ENCODE peak calls at places on chromosomes 4 and X, in nine cellular contexts. One of them, this sample, is unnamed.

GRCh38 chr4:136281889-136282288 is 1250.4 kb downstream of the PCDH18 start:
- DNase-seq in mammary epithelial cell: no peak
- DNase-seq in cardiac muscle cell: no peak
- DNase-seq in ovary: no peak
- DNase-seq in lower lobe of right lung: no peak
- DNase-seq in GM12878: no peak
- DNase-seq in HCT116: no peak
- DNase-seq in CD4-positive, alpha-beta T cell: no peak
- DNase-seq in upper lobe of right lung: no peak
- DNase-seq in this sample: no peak

GRCh38 chr4:11635336-11635735 is 206.6 kb upstream of the HS3ST1 start:
- DNase-seq in GM12878: no peak
- DNase-seq in CD4-positive, alpha-beta T cell: no peak
- DNase-seq in mammary epithelial cell: peak
- DNase-seq in cardiac muscle cell: no peak
- DNase-seq in lower lobe of right lung: no peak
- DNase-seq in upper lobe of right lung: no peak
- DNase-seq in HCT116: peak
- DNase-seq in ovary: no peak
- DNase-seq in this sample: peak

GRCh38 chrX:42414057-42414456 is 363.9 kb downstream of the PPP1R2C start:
- DNase-seq in CD4-positive, alpha-beta T cell: no peak
- DNase-seq in lower lobe of right lung: no peak
- DNase-seq in ovary: no peak
- DNase-seq in mammary epithelial cell: no peak
- DNase-seq in upper lobe of right lung: no peak
- DNase-seq in HCT116: no peak
- DNase-seq in GM12878: no peak
- DNase-seq in cardiac muscle cell: no peak
- DNase-seq in this sample: no peak

GRCh38 chr4:154719087-154719486 is 24.7 kb upstream of the LRAT start:
- DNase-seq in HCT116: peak
- DNase-seq in upper lobe of right lung: no peak
- DNase-seq in lower lobe of right lung: no peak
- DNase-seq in cardiac muscle cell: no peak
- DNase-seq in GM12878: no peak
- DNase-seq in CD4-positive, alpha-beta T cell: no peak
- DNase-seq in ovary: no peak
- DNase-seq in mammary epithelial cell: peak
- DNase-seq in this sample: peak

GRCh38 chr4:145525291-145525740 is 43.7 kb downstream of the SMAD1 start:
- DNase-seq in mammary epithelial cell: no peak
- DNase-seq in CD4-positive, alpha-beta T cell: no peak
- DNase-seq in lower lobe of right lung: no peak
- DNase-seq in GM12878: no peak
- DNase-seq in cardiac muscle cell: no peak
- DNase-seq in ovary: no peak
- DNase-seq in HCT116: no peak
- DNase-seq in upper lobe of right lung: no peak
- DNase-seq in this sample: no peak

GRCh38 chrX:114797494-114797893 is 213.6 kb downstream of the HTR2C start:
- DNase-seq in lower lobe of right lung: no peak
- DNase-seq in GM12878: no peak
- DNase-seq in HCT116: no peak
- DNase-seq in CD4-positive, alpha-beta T cell: no peak
- DNase-seq in mammary epithelial cell: peak
- DNase-seq in ovary: no peak
- DNase-seq in cardiac muscle cell: no peak
- DNase-seq in upper lobe of right lung: no peak
- DNase-seq in this sample: no peak

GRCh38 chr4:15996773-15997172 is 33.8 kb upstream of the FGFBP2 start:
- DNase-seq in cardiac muscle cell: no peak
- DNase-seq in HCT116: no peak
- DNase-seq in CD4-positive, alpha-beta T cell: no peak
- DNase-seq in mammary epithelial cell: no peak
- DNase-seq in ovary: no peak
- DNase-seq in lower lobe of right lung: no peak
- DNase-seq in GM12878: no peak
- DNase-seq in upper lobe of right lung: no peak
- DNase-seq in this sample: no peak

GRCh38 chrX:154661200-154661599 is 7.8 kb upstream of the CTAG2 start:
- DNase-seq in cardiac muscle cell: no peak
- DNase-seq in HCT116: no peak
- DNase-seq in mammary epithelial cell: no peak
- DNase-seq in CD4-positive, alpha-beta T cell: no peak
- DNase-seq in lower lobe of right lung: no peak
- DNase-seq in GM12878: no peak
- DNase-seq in ovary: no peak
- DNase-seq in upper lobe of right lung: no peak
- DNase-seq in this sample: no peak

GRCh38 chr4:13329963-13330362 is 154.2 kb downstream of the RAB28 start:
- DNase-seq in cardiac muscle cell: no peak
- DNase-seq in ovary: no peak
- DNase-seq in HCT116: peak
- DNase-seq in upper lobe of right lung: no peak
- DNase-seq in lower lobe of right lung: no peak
- DNase-seq in CD4-positive, alpha-beta T cell: no peak
- DNase-seq in GM12878: peak
- DNase-seq in mammary epithelial cell: peak
- DNase-seq in this sample: peak

GRCh38 chr4:109826719-109827118 is 1.1 kb upstream of the RRH start:
- DNase-seq in GM12878: no peak
- DNase-seq in upper lobe of right lung: no peak
- DNase-seq in cardiac muscle cell: peak
- DNase-seq in ovary: no peak
- DNase-seq in mammary epithelial cell: no peak
- DNase-seq in HCT116: no peak
- DNase-seq in lower lobe of right lung: no peak
- DNase-seq in CD4-positive, alpha-beta T cell: no peak
- DNase-seq in this sample: peak

GRCh38 chr4:110518889-110519490 is 43.0 kb downstream of the ENPEP start:
- DNase-seq in ovary: no peak
- DNase-seq in upper lobe of right lung: no peak
- DNase-seq in cardiac muscle cell: peak
- DNase-seq in GM12878: no peak
- DNase-seq in lower lobe of right lung: no peak
- DNase-seq in mammary epithelial cell: peak
- DNase-seq in CD4-positive, alpha-beta T cell: no peak
- DNase-seq in HCT116: no peak
- DNase-seq in this sample: no peak

GRCh38 chr4:10458190-10458589 is 964 bp upstream of the ZNF518B start:
- DNase-seq in ovary: peak
- DNase-seq in HCT116: no peak
- DNase-seq in CD4-positive, alpha-beta T cell: no peak
- DNase-seq in GM12878: no peak
- DNase-seq in mammary epithelial cell: no peak
- DNase-seq in upper lobe of right lung: no peak
- DNase-seq in cardiac muscle cell: no peak
- DNase-seq in lower lobe of right lung: no peak
- DNase-seq in this sample: no peak

GRCh38 chr4:8169763-8170162 is 11.2 kb upstream of the ABLIM2 start:
- DNase-seq in HCT116: no peak
- DNase-seq in CD4-positive, alpha-beta T cell: no peak
- DNase-seq in lower lobe of right lung: no peak
- DNase-seq in cardiac muscle cell: no peak
- DNase-seq in mammary epithelial cell: no peak
- DNase-seq in GM12878: no peak
- DNase-seq in upper lobe of right lung: no peak
- DNase-seq in ovary: no peak
- DNase-seq in this sample: no peak

GRCh38 chr4:8167291-8167690 is 8.7 kb upstream of the ABLIM2 start:
- DNase-seq in lower lobe of right lung: peak
- DNase-seq in upper lobe of right lung: no peak
- DNase-seq in ovary: no peak
- DNase-seq in GM12878: no peak
- DNase-seq in CD4-positive, alpha-beta T cell: no peak
- DNase-seq in cardiac muscle cell: no peak
- DNase-seq in HCT116: no peak
- DNase-seq in mammary epithelial cell: no peak
- DNase-seq in this sample: no peak

GRCh38 chr4:8167815-8168214 is 9.2 kb upstream of the ABLIM2 start:
- DNase-seq in lower lobe of right lung: peak
- DNase-seq in CD4-positive, alpha-beta T cell: no peak
- DNase-seq in HCT116: no peak
- DNase-seq in cardiac muscle cell: no peak
- DNase-seq in GM12878: no peak
- DNase-seq in upper lobe of right lung: peak
- DNase-seq in ovary: no peak
- DNase-seq in mammary epithelial cell: no peak
- DNase-seq in this sample: no peak

GRCh38 chr4:8168832-8169598 is 10.4 kb upstream of the ABLIM2 start:
- DNase-seq in upper lobe of right lung: no peak
- DNase-seq in GM12878: no peak
- DNase-seq in HCT116: no peak
- DNase-seq in lower lobe of right lung: no peak
- DNase-seq in ovary: no peak
- DNase-seq in CD4-positive, alpha-beta T cell: no peak
- DNase-seq in mammary epithelial cell: no peak
- DNase-seq in cardiac muscle cell: no peak
- DNase-seq in this sample: no peak

DNA sequence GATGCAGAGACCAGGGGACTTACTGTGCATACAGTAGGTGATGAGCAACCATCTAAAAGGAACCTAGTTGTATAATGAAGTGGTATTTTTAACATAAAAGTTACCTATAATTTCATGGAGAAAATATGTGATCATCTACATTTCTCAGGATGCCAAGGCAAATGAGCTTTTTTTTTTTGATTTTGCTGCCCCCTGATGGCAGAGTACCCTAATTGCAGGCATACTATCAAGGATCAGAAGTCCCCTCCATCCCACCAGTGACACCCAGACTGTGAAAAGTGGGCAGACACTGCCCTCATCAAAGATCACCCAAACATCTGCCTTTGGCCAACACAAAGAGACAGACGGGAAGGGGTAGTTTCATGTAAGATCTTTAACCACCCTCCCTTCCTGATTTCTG is 9.6 kb upstream of the ABLIM2 start:
- DNase-seq in upper lobe of right lung: no peak
- DNase-seq in mammary epithelial cell: no peak
- DNase-seq in lower lobe of right lung: no peak
- DNase-seq in CD4-positive, alpha-beta T cell: no peak
- DNase-seq in cardiac muscle cell: no peak
- DNase-seq in ovary: no peak
- DNase-seq in HCT116: no peak
- DNase-seq in GM12878: no peak
- DNase-seq in this sample: no peak
- H3K27ac ChIP-seq in upper lobe of right lung: no peak
- H3K27ac ChIP-seq in mammary epithelial cell: no peak
- H3K27ac ChIP-seq in lower lobe of right lung: no peak
- H3K27ac ChIP-seq in CD4-positive, alpha-beta T cell: no peak
- H3K27ac ChIP-seq in cardiac muscle cell: no peak
- H3K27ac ChIP-seq in ovary: no peak
- H3K27ac ChIP-seq in HCT116: no peak
- H3K27ac ChIP-seq in GM12878: no peak
- H3K27ac ChIP-seq in this sample: no peak

DNA sequence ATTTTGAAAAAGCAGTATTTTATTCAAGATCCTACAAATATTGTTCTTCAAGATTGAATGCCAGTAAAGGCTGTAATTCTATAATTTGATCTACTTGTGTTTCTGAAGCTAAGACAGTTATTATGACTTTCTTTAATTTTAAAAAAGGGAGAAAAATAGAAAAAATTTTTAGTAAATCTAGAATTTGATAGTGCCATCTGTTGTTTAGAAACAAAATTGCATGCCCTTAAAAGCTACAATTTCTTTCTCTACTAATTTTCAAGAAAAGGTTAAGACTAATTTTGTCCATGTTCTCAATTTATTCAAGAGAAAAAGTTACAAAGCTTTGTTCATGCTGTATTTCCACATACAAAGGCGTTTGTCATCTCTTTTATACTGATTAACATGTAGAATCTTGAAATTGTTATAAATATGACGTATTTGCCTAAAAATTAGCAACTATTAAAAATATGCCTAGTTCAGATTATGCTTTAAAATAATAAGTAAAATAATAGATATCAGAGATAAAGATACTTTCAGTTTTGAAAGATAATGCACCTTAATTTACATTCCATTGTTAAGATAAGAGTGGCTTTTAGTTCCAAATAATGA is 25.6 kb upstream of the MMRN1 start:
- DNase-seq in ovary: no peak
- DNase-seq in lower lobe of right lung: no peak
- DNase-seq in upper lobe of right lung: no peak
- DNase-seq in cardiac muscle cell: no peak
- DNase-seq in GM12878: no peak
- DNase-seq in CD4-positive, alpha-beta T cell: no peak
- DNase-seq in mammary epithelial cell: no peak
- DNase-seq in HCT116: no peak
- DNase-seq in this sample: no peak
- TF ChIP-seq CTCF in ovary: no peak
- TF ChIP-seq CTCF in lower lobe of right lung: peak
- TF ChIP-seq CTCF in upper lobe of right lung: peak
- TF ChIP-seq CTCF in cardiac muscle cell: peak
- TF ChIP-seq CTCF in GM12878: peak
- TF ChIP-seq CTCF in CD4-positive, alpha-beta T cell: peak
- TF ChIP-seq CTCF in mammary epithelial cell: peak
- TF ChIP-seq CTCF in HCT116: peak
- TF ChIP-seq CTCF in this sample: peak

DNA sequence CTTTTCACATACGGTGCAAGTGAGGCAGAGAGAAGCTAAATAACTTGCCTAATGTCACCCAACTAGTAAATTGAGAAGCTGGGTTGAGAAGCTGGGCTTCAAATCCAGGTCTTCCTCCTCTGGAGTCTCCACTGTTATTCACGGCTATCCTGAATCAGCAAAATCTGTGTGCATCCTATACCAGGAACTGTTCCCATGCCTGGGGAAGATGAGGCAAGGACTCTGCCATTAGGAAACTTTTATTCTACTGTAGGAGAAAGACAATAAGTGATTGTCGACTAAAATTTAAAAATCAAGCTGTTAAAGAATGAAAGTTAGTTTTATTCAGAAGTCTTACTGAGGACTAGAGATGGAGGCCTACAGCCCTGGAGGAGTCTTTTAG is 869 bp upstream of the TEC start:
- DNase-seq in GM12878: no peak
- DNase-seq in cardiac muscle cell: no peak
- DNase-seq in upper lobe of right lung: no peak
- DNase-seq in ovary: no peak
- DNase-seq in lower lobe of right lung: no peak
- DNase-seq in CD4-positive, alpha-beta T cell: no peak
- DNase-seq in mammary epithelial cell: no peak
- DNase-seq in HCT116: no peak
- DNase-seq in this sample: no peak
- H3K27ac ChIP-seq in GM12878: peak
- H3K27ac ChIP-seq in cardiac muscle cell: peak
- H3K27ac ChIP-seq in upper lobe of right lung: peak
- H3K27ac ChIP-seq in ovary: no peak
- H3K27ac ChIP-seq in lower lobe of right lung: peak
- H3K27ac ChIP-seq in CD4-positive, alpha-beta T cell: no peak
- H3K27ac ChIP-seq in mammary epithelial cell: no peak
- H3K27ac ChIP-seq in HCT116: peak
- H3K27ac ChIP-seq in this sample: no peak

DNA sequence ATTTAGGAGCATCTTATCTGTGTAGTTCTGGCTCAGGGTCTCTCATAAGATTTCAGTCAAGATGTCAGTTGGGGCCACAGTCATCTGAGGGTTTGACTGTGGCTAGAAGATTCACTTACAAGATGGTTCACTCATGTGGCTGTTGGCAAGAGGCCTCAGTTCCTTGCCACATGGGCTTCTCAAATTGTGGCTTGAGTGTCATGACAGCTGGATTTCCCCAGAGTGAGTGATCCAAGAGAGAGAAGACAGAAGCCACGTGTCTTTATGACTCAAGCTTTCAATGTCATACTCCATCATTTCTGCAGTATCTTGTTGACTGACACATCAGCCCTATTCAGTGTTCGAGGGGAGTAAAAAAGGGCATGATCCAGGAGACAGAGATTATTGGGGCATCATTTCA is 131.3 kb upstream of the AP1S2 start:
- DNase-seq in CD4-positive, alpha-beta T cell: no peak
- DNase-seq in mammary epithelial cell: peak
- DNase-seq in GM12878: no peak
- DNase-seq in lower lobe of right lung: no peak
- DNase-seq in HCT116: no peak
- DNase-seq in ovary: no peak
- DNase-seq in upper lobe of right lung: no peak
- DNase-seq in cardiac muscle cell: no peak
- DNase-seq in this sample: no peak
- TF ChIP-seq CTCF in CD4-positive, alpha-beta T cell: no peak
- TF ChIP-seq CTCF in mammary epithelial cell: no peak
- TF ChIP-seq CTCF in GM12878: no peak
- TF ChIP-seq CTCF in lower lobe of right lung: no peak
- TF ChIP-seq CTCF in HCT116: no peak
- TF ChIP-seq CTCF in ovary: no peak
- TF ChIP-seq CTCF in upper lobe of right lung: no peak
- TF ChIP-seq CTCF in cardiac muscle cell: no peak
- TF ChIP-seq CTCF in this sample: no peak